ENCODE peak calls at places on chromosomes 13 and 19, in seven cellular contexts. Q, R, H, E, B, Y and W are unnamed samples.

GRCh38 chr19:42480335-42481095 is 37.8 kb upstream of the CXCL17 start:
- DNase-seq in Q (no peak), R (peak), H (no peak), E (peak), B (peak), Y (no peak), W (no peak)

GRCh38 chr13:47337781-47338507 is 441.1 kb upstream of the HTR2A start:
- DNase-seq in Q (no peak), R (peak), H (no peak), E (peak), B (peak), Y (no peak), W (peak)

GRCh38 chr19:33459220-33459619 is 62.4 kb downstream of the PEPD start:
- DNase-seq in Q (no peak), R (no peak), H (no peak), E (no peak), B (no peak), Y (no peak), W (no peak)

GRCh38 chr13:109249780-109250528 is 536.4 kb downstream of the IRS2 start:
- DNase-seq in Q (no peak), R (no peak), H (no peak), E (no peak), B (no peak), Y (no peak), W (no peak)

GRCh38 chr13:112962396-112962795 is 6.6 kb upstream of the MCF2L start:
- DNase-seq in Q (no peak), R (no peak), H (no peak), E (no peak), B (no peak), Y (peak), W (no peak)

GRCh38 chr13:20953245-20953931 is 50.8 kb upstream of the XPO4 start:
- DNase-seq in Q (no peak), R (no peak), H (no peak), E (no peak), B (no peak), Y (no peak), W (no peak)

GRCh38 chr19:2618611-2619010 is 83.9 kb downstream of the GNG7 start:
- DNase-seq in Q (no peak), R (no peak), H (peak), E (no peak), B (peak), Y (peak), W (no peak)

GRCh38 chr19:17496337-17496997 is 15.0 kb upstream of the PGLS start:
- DNase-seq in Q (peak), R (peak), H (peak), E (peak), B (peak), Y (peak), W (no peak)

GRCh38 chr19:11480081-11480926 is 542 bp downstream of the ELAVL3 start:
- DNase-seq in Q (no peak), R (no peak), H (no peak), E (no peak), B (no peak), Y (peak), W (no peak)

GRCh38 chr13:40798380-40798779 is 9.0 kb downstream of the SLC25A15 start:
- DNase-seq in Q (no peak), R (no peak), H (no peak), E (no peak), B (no peak), Y (no peak), W (no peak)

GRCh38 chr13:44283598-44283997 is 90.0 kb upstream of the SERP2 start:
- DNase-seq in Q (no peak), R (no peak), H (no peak), E (no peak), B (no peak), Y (no peak), W (no peak)

GRCh38 chr13:23570931-23571330 is 719 bp downstream of the TNFRSF19 start:
- DNase-seq in Q (no peak), R (no peak), H (no peak), E (no peak), B (peak), Y (no peak), W (no peak)

GRCh38 chr19:38683393-38684077 is 36.1 kb downstream of the ACTN4 start:
- DNase-seq in Q (peak), R (peak), H (no peak), E (peak), B (peak), Y (peak), W (peak)

GRCh38 chr19:41319500-41320184 is 9.7 kb downstream of the CCDC97 start:
- DNase-seq in Q (no peak), R (no peak), H (no peak), E (no peak), B (no peak), Y (no peak), W (no peak)

GRCh38 chr13:97574926-97575325 is 141.0 kb downstream of the RAP2A start:
- DNase-seq in Q (peak), R (peak), H (peak), E (peak), B (peak), Y (peak), W (no peak)

GRCh38 chr13:56201834-56202233 is 938.9 kb upstream of the PRR20A start:
- DNase-seq in Q (no peak), R (no peak), H (no peak), E (no peak), B (no peak), Y (no peak), W (no peak)

GRCh38 chr19:55390461-55390880 is 4.7 kb downstream of the RPL28 start:
- DNase-seq in Q (no peak), R (peak), H (no peak), E (no peak), B (no peak), Y (no peak), W (no peak)

GRCh38 chr19:17333611-17334413 is 843 bp downstream of the ANO8 start:
- DNase-seq in Q (no peak), R (peak), H (no peak), E (peak), B (peak), Y (peak), W (no peak)

GRCh38 chr13:44622259-44622658 is 46.1 kb upstream of the TSC22D1 start:
- DNase-seq in Q (no peak), R (no peak), H (no peak), E (no peak), B (no peak), Y (no peak), W (no peak)

GRCh38 chr19:18401580-18402112 is 4.2 kb upstream of the LRRC25 start:
- DNase-seq in Q (no peak), R (peak), H (peak), E (peak), B (peak), Y (peak), W (peak)

GRCh38 chr19:38848299-38849146 is 1.3 kb downstream of the HNRNPL start:
- DNase-seq in Q (no peak), R (no peak), H (no peak), E (no peak), B (no peak), Y (no peak), W (no peak)

GRCh38 chr13:113089693-113090414 is 15.7 kb upstream of the F7 start:
- DNase-seq in Q (no peak), R (no peak), H (peak), E (no peak), B (no peak), Y (peak), W (no peak)

GRCh38 chr13:29754486-29754806 is 96.0 kb downstream of the UBL3 start:
- DNase-seq in Q (no peak), R (peak), H (no peak), E (peak), B (peak), Y (no peak), W (no peak)

GRCh38 chr19:53086949-53087348 is 16.3 kb downstream of the ZNF160 start:
- DNase-seq in Q (no peak), R (peak), H (peak), E (no peak), B (no peak), Y (no peak), W (peak)

GRCh38 chr13:106145997-106146864 is 389.2 kb downstream of the EFNB2 start:
- DNase-seq in Q (no peak), R (no peak), H (no peak), E (no peak), B (no peak), Y (no peak), W (no peak)

GRCh38 chr13:106145070-106145469 is 390.4 kb downstream of the EFNB2 start:
- DNase-seq in Q (no peak), R (no peak), H (no peak), E (no peak), B (no peak), Y (no peak), W (no peak)

GRCh38 chr13:106140476-106140875 is 395.0 kb downstream of the EFNB2 start:
- DNase-seq in Q (no peak), R (no peak), H (no peak), E (no peak), B (peak), Y (no peak), W (peak)

GRCh38 chr13:106143392-106143791 is 392.1 kb downstream of the EFNB2 start:
- DNase-seq in Q (no peak), R (no peak), H (no peak), E (no peak), B (peak), Y (no peak), W (no peak)

DNA sequence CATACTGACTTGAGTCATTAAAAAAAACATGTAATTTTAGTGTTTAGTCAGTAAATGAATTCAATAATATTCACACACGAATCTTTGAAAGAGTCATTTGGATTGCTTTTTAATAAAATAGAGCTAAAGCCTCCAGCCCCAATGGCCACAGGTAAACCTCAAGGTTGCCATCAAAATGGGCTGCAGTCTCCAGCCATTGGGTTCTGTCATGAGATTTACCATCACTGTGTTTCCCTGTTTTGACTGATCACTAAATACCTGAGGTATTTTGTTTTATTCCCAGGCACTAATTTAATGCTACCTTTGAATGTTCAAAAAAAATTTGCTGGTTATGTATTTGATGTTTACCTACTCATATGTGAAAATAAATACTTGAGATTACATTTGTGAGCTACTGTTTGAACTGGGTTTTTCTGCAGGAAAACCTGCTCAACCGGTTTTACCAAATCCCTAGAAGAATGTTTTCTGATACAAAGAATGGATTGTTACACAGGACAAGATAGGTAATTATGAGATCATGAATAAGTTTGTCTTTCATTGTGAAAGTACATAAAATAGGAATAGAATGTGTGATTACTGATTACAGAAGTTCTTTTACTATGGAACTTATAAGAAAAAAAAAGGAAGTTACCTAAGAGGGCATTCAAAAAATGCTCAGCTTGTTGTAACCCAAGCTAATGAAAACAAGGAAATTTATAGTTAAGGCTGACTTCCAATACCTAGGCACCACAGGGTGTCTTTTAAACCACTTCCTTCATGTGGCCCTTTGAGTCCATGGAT is 391.3 kb downstream of the EFNB2 start:
- DNase-seq in Q (no peak), R (no peak), H (no peak), E (no peak), B (no peak), Y (no peak), W (no peak)
- H3K4me3 ChIP-seq in Q (no peak), R (no peak), H (no peak), E (no peak), B (no peak), Y (no peak), W (no peak)

GRCh38 chr13:110559429-110559943 is 2.0 kb downstream of the RAB20 start:
- DNase-seq in Q (no peak), R (peak), H (peak), E (peak), B (peak), Y (peak), W (no peak)
- H3K4me3 ChIP-seq in Q (peak), R (no peak), H (peak), E (peak), B (peak), Y (peak), W (peak)

GRCh38 chr13:99546878-99547277 is 45.6 kb downstream of the TM9SF2 start:
- DNase-seq in Q (no peak), R (no peak), H (no peak), E (no peak), B (no peak), Y (no peak), W (no peak)

GRCh38 chr13:99545979-99546378 is 44.7 kb downstream of the TM9SF2 start:
- DNase-seq in Q (no peak), R (no peak), H (no peak), E (no peak), B (no peak), Y (no peak), W (no peak)

GRCh38 chr13:99542788-99543406 is 41.6 kb downstream of the TM9SF2 start:
- DNase-seq in Q (no peak), R (no peak), H (no peak), E (no peak), B (no peak), Y (no peak), W (no peak)

GRCh38 chr13:99553033-99553432 is 51.8 kb downstream of the TM9SF2 start:
- DNase-seq in Q (no peak), R (no peak), H (no peak), E (no peak), B (no peak), Y (no peak), W (no peak)

GRCh38 chr13:99548448-99548847 is 47.2 kb downstream of the TM9SF2 start:
- DNase-seq in Q (no peak), R (no peak), H (no peak), E (no peak), B (no peak), Y (no peak), W (no peak)
- H3K4me3 ChIP-seq in Q (no peak), R (no peak), H (no peak), E (no peak), B (no peak), Y (no peak), W (no peak)

GRCh38 chr13:60147361-60147760 is 16.4 kb downstream of the DIAPH3 start:
- DNase-seq in Q (no peak), R (no peak), H (no peak), E (no peak), B (no peak), Y (no peak), W (no peak)
- H3K4me3 ChIP-seq in Q (no peak), R (no peak), H (no peak), E (no peak), B (no peak), Y (no peak), W (no peak)

DNA sequence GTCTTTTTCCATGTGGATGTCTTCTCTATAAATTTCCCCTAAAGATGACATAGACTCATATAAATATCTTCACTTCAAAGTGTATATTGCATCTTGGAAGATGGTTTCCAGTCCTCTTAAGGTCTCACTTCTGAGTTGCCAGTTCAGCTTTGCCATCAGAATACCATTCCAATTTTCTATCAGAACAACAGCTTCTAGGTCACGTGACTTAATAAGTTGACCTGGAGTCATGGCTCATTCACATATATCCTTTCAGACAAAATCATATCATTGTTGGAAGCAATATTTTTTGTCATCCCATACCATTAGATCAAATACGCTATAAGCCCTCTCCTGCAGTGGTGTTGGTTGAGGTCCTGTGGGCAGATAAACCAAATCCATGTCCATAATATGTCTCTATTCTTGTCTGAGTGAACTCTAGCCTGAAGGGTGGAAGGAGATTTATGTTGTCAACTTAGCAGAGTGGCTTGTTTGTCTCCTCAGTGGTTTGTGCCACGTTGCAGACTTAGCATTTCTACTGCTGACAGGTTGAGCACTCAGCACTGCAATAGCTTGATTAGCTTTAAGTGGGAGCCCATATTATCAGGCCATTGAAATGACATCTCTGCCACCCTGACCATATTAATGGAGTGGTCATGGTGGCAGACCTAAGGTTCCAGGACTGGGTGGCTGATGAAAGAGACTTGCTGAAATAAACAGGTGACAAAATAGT is 123.6 kb upstream of the PCDH17 start:
- DNase-seq in Q (no peak), R (no peak), H (no peak), E (no peak), B (no peak), Y (no peak), W (no peak)
- H3K4me3 ChIP-seq in Q (no peak), R (no peak), H (no peak), E (no peak), B (no peak), Y (no peak), W (no peak)

GRCh38 chr19:1400281-1401137 is 833 bp downstream of the GAMT start:
- DNase-seq in Q (no peak), R (no peak), H (peak), E (peak), B (no peak), Y (no peak), W (no peak)
- H3K4me3 ChIP-seq in Q (peak), R (peak), H (peak), E (peak), B (peak), Y (peak), W (peak)

GRCh38 chr19:7706662-7707454 is 4.9 kb upstream of the FCER2 start:
- DNase-seq in Q (no peak), R (no peak), H (no peak), E (no peak), B (no peak), Y (no peak), W (no peak)
- H3K4me3 ChIP-seq in Q (no peak), R (no peak), H (no peak), E (no peak), B (no peak), Y (no peak), W (no peak)

GRCh38 chr19:4031420-4031819 is 23.9 kb downstream of the PIAS4 start:
- DNase-seq in Q (no peak), R (no peak), H (no peak), E (no peak), B (no peak), Y (no peak), W (no peak)
- H3K4me3 ChIP-seq in Q (no peak), R (no peak), H (no peak), E (no peak), B (no peak), Y (no peak), W (no peak)

GRCh38 chr13:91014696-91015095 is 332.8 kb upstream of the MIR17HG start:
- DNase-seq in Q (no peak), R (no peak), H (no peak), E (no peak), B (peak), Y (no peak), W (peak)

GRCh38 chr13:91020635-91021034 is 326.9 kb upstream of the MIR17HG start:
- DNase-seq in Q (no peak), R (no peak), H (no peak), E (no peak), B (no peak), Y (no peak), W (no peak)

GRCh38 chr13:91017031-91017668 is 330.3 kb upstream of the MIR17HG start:
- DNase-seq in Q (peak), R (peak), H (no peak), E (peak), B (peak), Y (no peak), W (no peak)

DNA sequence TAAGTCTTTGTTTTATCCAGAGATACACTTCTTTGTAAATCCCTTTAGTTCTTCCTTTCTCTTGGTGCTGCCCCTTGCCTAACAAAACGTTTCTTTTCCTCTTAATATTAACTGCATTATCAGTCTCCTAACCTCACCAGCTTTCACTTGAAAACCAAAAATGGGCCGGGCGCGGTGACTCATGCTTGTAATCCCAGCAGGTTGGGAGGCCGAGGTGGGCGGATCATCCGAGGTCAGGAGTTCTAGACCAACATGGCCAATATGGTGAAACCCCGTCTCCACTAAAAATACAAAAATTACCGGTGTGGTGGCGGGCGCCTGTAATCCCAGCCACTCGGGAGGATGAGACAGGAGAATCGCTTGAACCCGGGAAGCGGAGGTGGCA is 329.8 kb upstream of the MIR17HG start:
- DNase-seq in Q (no peak), R (no peak), H (peak), E (no peak), B (no peak), Y (no peak), W (no peak)
- H3K4me3 ChIP-seq in Q (no peak), R (no peak), H (no peak), E (no peak), B (no peak), Y (no peak), W (no peak)